ENCODE peak calls at places on chromosomes 1 and 21, in four cellular contexts. Q is HepG2, N is K562, D is H1. X is an unnamed sample. For H3K4me1, the result is how much of the 10 kb centered on the place peaks cover.

GRCh38 chr1:220796530-220796929 is 9.8 kb downstream of the MTARC1 start:
- DNase-seq in N (peak), D (no peak), Q (no peak), X (no peak)

GRCh38 chr1:59879556-59879955 is 47.0 kb downstream of the CYP2J2 start:
- DNase-seq in Q (peak), N (peak), D (peak), X (peak)

GRCh38 chr1:58317086-58317485 is 229.4 kb downstream of the OMA1 start:
- DNase-seq in D (no peak), N (no peak), Q (no peak), X (no peak)

GRCh38 chr21:17386498-17386897 is 126.3 kb upstream of the CXADR start:
- DNase-seq in N (no peak), Q (no peak), D (no peak), X (no peak)

GRCh38 chr1:244876228-244876910 is 12.0 kb upstream of the HNRNPU start:
- DNase-seq in D (no peak), N (no peak), Q (no peak), X (no peak)

GRCh38 chr1:156874142-156874541 is 13.5 kb downstream of the NTRK1 start:
- DNase-seq in Q (no peak), N (no peak), D (no peak), X (no peak)

GRCh38 chr1:212698467-212699103 is 1.1 kb downstream of the BATF3 start:
- DNase-seq in D (no peak), N (no peak), Q (no peak), X (no peak)

GRCh38 chr1:19087017-19087736 is 122.9 kb downstream of the UBR4 start:
- DNase-seq in Q (peak), N (no peak), D (no peak), X (no peak)

GRCh38 chr21:26280715-26281310 is 110.2 kb upstream of the APP start:
- DNase-seq in N (no peak), Q (no peak), D (no peak), X (no peak)

GRCh38 chr1:5603353-5604104 is 388.7 kb downstream of the NPHP4 start:
- DNase-seq in N (no peak), Q (no peak), D (no peak), X (no peak)

GRCh38 chr1:193479187-193479586 is 292.8 kb upstream of the B3GALT2 start:
- DNase-seq in N (no peak), D (no peak), Q (no peak), X (no peak)

GRCh38 chr1:155002479-155003226 is at the start of gene ZBTB7B:
- DNase-seq in D (no peak), Q (no peak), N (peak), X (no peak)

GRCh38 chr1:59017501-59018231 is 233.8 kb upstream of the JUN start:
- DNase-seq in N (no peak), D (no peak), Q (no peak), X (no peak)

GRCh38 chr1:243597383-243597782 is 252.7 kb downstream of the AKT3 start:
- DNase-seq in Q (no peak), D (no peak), N (no peak), X (no peak)

GRCh38 chr1:182589931-182590330 is 875 bp upstream of the RNASEL start:
- DNase-seq in N (no peak), D (peak), Q (no peak), X (no peak)

GRCh38 chr1:109112056-109112651 is 1.8 kb upstream of the ELAPOR1 start:
- DNase-seq in D (no peak), Q (peak), N (peak), X (no peak)

GRCh38 chr1:114153051-114153620 is 533 bp downstream of the SYT6 start:
- DNase-seq in Q (no peak), D (peak), N (no peak), X (no peak)

GRCh38 chr1:114153621-114154145 is at the start of gene SYT6:
- DNase-seq in D (peak), N (no peak), Q (no peak), X (no peak)

GRCh38 chr1:114154146-114154962 is 685 bp upstream of the SYT6 start:
- DNase-seq in D (peak), N (no peak), Q (no peak), X (no peak)

GRCh38 chr1:114150016-114150415 is 3.7 kb downstream of the SYT6 start:
- DNase-seq in D (no peak), Q (no peak), N (no peak), X (no peak)

GRCh38 chr1:114152211-114153050 is 1.2 kb downstream of the SYT6 start:
- DNase-seq in D (peak), N (no peak), Q (no peak), X (no peak)
- TF ChIP-seq FOSL1 in D (no peak), N (no peak), Q (no peak), X (no peak)

GRCh38 chr21:37075214-37075770 is 2.2 kb downstream of the TTC3 start:
- DNase-seq in D (no peak), N (no peak), Q (no peak), X (no peak)

GRCh38 chr21:37074195-37074510 is 1.1 kb downstream of the TTC3 start:
- DNase-seq in D (no peak), N (peak), Q (no peak), X (no peak)

GRCh38 chr21:37074546-37074945 is 1.5 kb downstream of the TTC3 start:
- DNase-seq in D (no peak), Q (no peak), N (no peak), X (no peak)

GRCh38 chr21:37077403-37077802 is 4.3 kb downstream of the TTC3 start:
- DNase-seq in D (no peak), N (no peak), Q (no peak), X (no peak)

GRCh38 chr21:37076087-37076486 is 3.0 kb downstream of the TTC3 start:
- DNase-seq in Q (no peak), D (no peak), N (no peak), X (no peak)
- H3K4me1 ChIP-seq in Q (half or more), D (under half), N (under half), X (under half)

GRCh38 chr1:181488884-181489283 is 5.6 kb downstream of the CACNA1E start:
- DNase-seq in D (no peak), N (no peak), Q (no peak), X (no peak)

GRCh38 chr1:181490276-181490675 is 7.0 kb downstream of the CACNA1E start:
- DNase-seq in Q (no peak), N (no peak), D (no peak), X (no peak)

GRCh38 chr1:181493145-181493544 is 9.8 kb downstream of the CACNA1E start:
- DNase-seq in N (no peak), Q (no peak), D (no peak), X (no peak)

GRCh38 chr1:181493885-181494284 is 10.6 kb downstream of the CACNA1E start:
- DNase-seq in D (no peak), N (no peak), Q (no peak), X (no peak)

DNA sequence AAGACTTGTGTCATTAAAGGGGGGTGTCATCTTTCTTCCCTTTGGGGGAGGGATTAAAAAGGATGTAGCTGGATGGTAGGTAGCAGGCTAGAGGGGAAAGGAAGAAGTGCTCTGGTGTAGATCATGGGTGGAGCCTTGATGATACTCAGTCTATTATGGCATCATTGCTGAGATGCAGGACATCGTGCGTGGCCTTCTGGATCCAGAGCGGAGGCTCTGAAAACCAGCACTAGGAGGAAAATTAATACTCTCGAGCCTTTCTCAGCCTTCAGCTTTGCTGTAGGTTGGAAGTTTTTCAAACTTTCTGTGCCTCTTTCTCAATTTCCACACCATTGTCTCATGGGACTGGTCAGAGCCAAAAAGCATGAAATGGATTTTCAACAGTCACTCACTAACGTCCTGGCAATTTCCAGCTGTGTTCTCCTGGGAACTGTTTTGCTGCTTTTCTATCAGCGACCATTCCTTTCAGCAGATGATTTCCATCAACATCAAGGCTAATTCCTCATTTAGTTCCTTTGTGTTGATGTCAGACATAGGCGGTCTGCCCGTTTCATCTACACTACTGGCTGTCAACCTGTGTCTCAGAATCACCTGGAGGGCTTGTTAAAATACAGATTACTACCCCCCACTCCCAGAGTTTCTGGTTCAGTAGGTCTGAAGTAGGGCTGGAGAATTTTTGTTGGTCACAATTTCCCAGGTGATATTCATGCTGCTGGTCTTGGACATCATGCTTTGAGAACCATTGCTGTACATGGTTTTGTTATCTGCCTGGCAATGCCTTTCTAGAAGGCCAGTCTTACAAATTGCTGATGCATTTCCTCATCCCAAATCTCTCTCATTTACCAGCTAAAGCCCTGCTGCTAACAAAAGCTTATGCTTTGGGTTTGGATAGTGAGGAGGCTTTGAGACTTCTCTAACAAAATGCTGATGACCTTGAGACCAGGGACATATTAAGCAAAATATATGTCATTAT is 7.7 kb downstream of the CACNA1E start:
- DNase-seq in N (no peak), Q (no peak), D (no peak), X (no peak)
- TF ChIP-seq FOSL1 in N (no peak), Q (no peak), D (no peak), X (no peak)

DNA sequence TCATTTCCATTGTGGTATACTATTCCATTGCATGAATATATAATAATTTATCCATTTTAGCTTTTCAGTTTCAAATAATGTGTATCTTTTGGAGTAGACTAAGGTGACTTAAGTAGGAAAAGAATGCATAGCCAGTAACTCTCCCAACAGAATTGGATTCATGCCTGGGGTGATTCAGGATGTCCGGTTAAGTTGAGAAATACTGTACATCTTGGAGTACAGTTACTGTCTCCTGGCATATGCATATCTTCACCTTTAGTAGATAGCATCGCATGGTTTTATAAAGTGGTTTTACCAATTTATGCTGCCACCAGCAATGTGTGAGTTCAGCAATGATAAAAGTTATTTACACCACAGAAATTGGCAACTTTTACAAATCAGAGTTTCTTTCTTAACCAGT is 18.6 kb upstream of the SLC6A9 start:
- DNase-seq in N (no peak), D (no peak), Q (no peak), X (no peak)
- H3K4me1 ChIP-seq in N (under half), D (under half), Q (under half), X (under half)

X was measured in HCT116.